ENCODE peak calls at places on chromosomes 6 and 20, in nine cellular contexts. N, I, P, R, T, J, F, V and D are unnamed samples.

GRCh38 chr6:140208286-140208685 is 833.8 kb upstream of the CITED2 start:
- DNase-seq in N (no peak), I (no peak), P (no peak), R (no peak), T (no peak), J (no peak), F (no peak), V (no peak), D (no peak)

GRCh38 chr6:152271681-152272464 is 365.3 kb downstream of the SYNE1 start:
- DNase-seq in N (no peak), I (no peak), P (no peak), R (peak), T (peak), J (no peak), F (no peak), V (no peak), D (no peak)

GRCh38 chr6:149264629-149265028 is 52.9 kb upstream of the TAB2 start:
- DNase-seq in N (peak), I (no peak), P (no peak), R (no peak), T (no peak), J (peak), F (peak), V (no peak), D (peak)

GRCh38 chr20:19056909-19057308 is 155.5 kb upstream of the SLC24A3 start:
- DNase-seq in N (no peak), I (no peak), P (peak), R (no peak), T (no peak), J (no peak), F (no peak), V (no peak), D (no peak)

GRCh38 chr6:37324131-37325033 is 29.4 kb upstream of the RNF8 start:
- DNase-seq in N (no peak), I (no peak), P (no peak), R (no peak), T (peak), J (peak), F (no peak), V (peak), D (no peak)

GRCh38 chr20:39378781-39379180 is 416.6 kb downstream of the DHX35 start:
- DNase-seq in N (no peak), I (no peak), P (no peak), R (no peak), T (no peak), J (no peak), F (no peak), V (no peak), D (no peak)

GRCh38 chr6:138538390-138539031 is 39.2 kb upstream of the NHSL1 start:
- DNase-seq in N (no peak), I (no peak), P (no peak), R (no peak), T (peak), J (no peak), F (no peak), V (no peak), D (no peak)

GRCh38 chr20:53390780-53391179 is 202.9 kb downstream of the ZNF217 start:
- DNase-seq in N (no peak), I (no peak), P (no peak), R (no peak), T (no peak), J (no peak), F (no peak), V (no peak), D (no peak)

GRCh38 chr6:89239338-89239737 is 22.2 kb upstream of the GABRR1 start:
- DNase-seq in N (peak), I (no peak), P (no peak), R (no peak), T (no peak), J (no peak), F (peak), V (no peak), D (no peak)

GRCh38 chr6:42406296-42407280 is 45.1 kb downstream of the TRERF1 start:
- DNase-seq in N (no peak), I (no peak), P (no peak), R (no peak), T (peak), J (no peak), F (no peak), V (no peak), D (no peak)

GRCh38 chr20:29741894-29742698 is 1515.4 kb upstream of the DEFB115 start:
- DNase-seq in N (no peak), I (no peak), P (no peak), R (no peak), T (no peak), J (no peak), F (no peak), V (no peak), D (no peak)

GRCh38 chr6:169859978-169860703 is 108.7 kb downstream of the ERMARD start:
- DNase-seq in N (no peak), I (no peak), P (no peak), R (no peak), T (no peak), J (no peak), F (no peak), V (no peak), D (no peak)

GRCh38 chr6:146634022-146634421 is 35.2 kb downstream of the ADGB start:
- DNase-seq in N (no peak), I (no peak), P (no peak), R (no peak), T (no peak), J (no peak), F (no peak), V (no peak), D (no peak)

GRCh38 chr20:32535316-32535952 is 49.7 kb downstream of the NOL4L start:
- DNase-seq in N (peak), I (no peak), P (peak), R (no peak), T (no peak), J (no peak), F (peak), V (no peak), D (no peak)

GRCh38 chr6:40957616-40958492 is 81.2 kb downstream of the UNC5CL start:
- DNase-seq in N (no peak), I (no peak), P (no peak), R (peak), T (peak), J (no peak), F (no peak), V (peak), D (no peak)

GRCh38 chr6:109526905-109527628 is 44.0 kb upstream of the ZBTB24 start:
- DNase-seq in N (peak), I (peak), P (peak), R (peak), T (peak), J (peak), F (peak), V (peak), D (peak)

GRCh38 chr6:23688650-23689049 is 437.4 kb upstream of the NRSN1 start:
- DNase-seq in N (no peak), I (no peak), P (no peak), R (no peak), T (no peak), J (no peak), F (no peak), V (no peak), D (no peak)

GRCh38 chr20:47196091-47197081 is 160.1 kb downstream of the ZMYND8 start:
- DNase-seq in N (peak), I (peak), P (peak), R (no peak), T (peak), J (peak), F (peak), V (peak), D (peak)

GRCh38 chr6:107585815-107586435 is 96.0 kb downstream of the SOBP start:
- DNase-seq in N (no peak), I (no peak), P (no peak), R (no peak), T (no peak), J (no peak), F (no peak), V (no peak), D (no peak)

GRCh38 chr20:45070932-45071632 is 29.8 kb downstream of the KCNS1 start:
- DNase-seq in N (no peak), I (no peak), P (no peak), R (no peak), T (no peak), J (no peak), F (no peak), V (no peak), D (no peak)

GRCh38 chr6:10140824-10141223 is 274.1 kb downstream of the TFAP2A start:
- DNase-seq in N (no peak), I (no peak), P (no peak), R (no peak), T (no peak), J (no peak), F (no peak), V (no peak), D (no peak)

GRCh38 chr6:158474961-158475343 is 84.9 kb upstream of the TMEM181 start:
- DNase-seq in N (no peak), I (no peak), P (no peak), R (no peak), T (peak), J (no peak), F (no peak), V (peak), D (no peak)

GRCh38 chr20:54475334-54476287 is at the start of gene DOK5:
- DNase-seq in N (no peak), I (no peak), P (no peak), R (no peak), T (peak), J (no peak), F (no peak), V (no peak), D (no peak)

GRCh38 chr6:108751851-108752732 is 96.1 kb upstream of the ARMC2 start:
- DNase-seq in N (no peak), I (no peak), P (no peak), R (no peak), T (no peak), J (no peak), F (no peak), V (no peak), D (no peak)

GRCh38 chr6:43990627-43991619 is 136.3 kb downstream of the MRPL14 start:
- DNase-seq in N (no peak), I (no peak), P (no peak), R (no peak), T (peak), J (no peak), F (no peak), V (peak), D (no peak)